ENCODE peak calls at places on chromosomes 16 and 17, in seven cellular contexts. One of them, this sample, is unnamed. For H3K4me1, the result is how much of the 10 kb centered on the place peaks cover.

GRCh38 chr16:22357635-22357971 is 16.8 kb downstream of the CDR2 start:
- DNase-seq in stomach: no peak
- DNase-seq in suprapubic skin: no peak
- DNase-seq in ovary: no peak
- DNase-seq in K562: no peak
- DNase-seq in H1: no peak
- DNase-seq in transverse colon: no peak
- DNase-seq in this sample: no peak

GRCh38 chr17:66347661-66348604 is 45.5 kb downstream of the PRKCA start:
- DNase-seq in suprapubic skin: no peak
- DNase-seq in H1: no peak
- DNase-seq in ovary: no peak
- DNase-seq in K562: peak
- DNase-seq in stomach: no peak
- DNase-seq in transverse colon: peak
- DNase-seq in this sample: peak

GRCh38 chr17:28371245-28372202 is at the start of gene SARM1:
- DNase-seq in suprapubic skin: peak
- DNase-seq in ovary: peak
- DNase-seq in K562: peak
- DNase-seq in transverse colon: peak
- DNase-seq in H1: peak
- DNase-seq in stomach: peak
- DNase-seq in this sample: peak

GRCh38 chr16:74743668-74744299 is 30.8 kb downstream of the FA2H start:
- DNase-seq in K562: peak
- DNase-seq in ovary: no peak
- DNase-seq in transverse colon: peak
- DNase-seq in stomach: peak
- DNase-seq in H1: no peak
- DNase-seq in suprapubic skin: peak
- DNase-seq in this sample: peak

GRCh38 chr17:69883139-69883538 is 191.9 kb upstream of the KCNJ16 start:
- DNase-seq in K562: no peak
- DNase-seq in transverse colon: no peak
- DNase-seq in ovary: no peak
- DNase-seq in stomach: no peak
- DNase-seq in H1: no peak
- DNase-seq in suprapubic skin: no peak
- DNase-seq in this sample: no peak

GRCh38 chr16:12455287-12455798 is 348.3 kb downstream of the CPPED1 start:
- DNase-seq in H1: peak
- DNase-seq in suprapubic skin: no peak
- DNase-seq in stomach: peak
- DNase-seq in ovary: peak
- DNase-seq in transverse colon: peak
- DNase-seq in K562: peak
- DNase-seq in this sample: peak

GRCh38 chr17:28643979-28644781 is 778 bp downstream of the BLTP2 start:
- DNase-seq in K562: peak
- DNase-seq in suprapubic skin: peak
- DNase-seq in transverse colon: peak
- DNase-seq in stomach: peak
- DNase-seq in ovary: no peak
- DNase-seq in H1: peak
- DNase-seq in this sample: peak

GRCh38 chr16:85582177-85582888 is 30.8 kb upstream of the GSE1 start:
- DNase-seq in H1: no peak
- DNase-seq in transverse colon: no peak
- DNase-seq in suprapubic skin: no peak
- DNase-seq in stomach: no peak
- DNase-seq in K562: no peak
- DNase-seq in ovary: peak
- DNase-seq in this sample: no peak

GRCh38 chr17:858941-859452 is 76.8 kb downstream of the MRM3 start:
- DNase-seq in stomach: no peak
- DNase-seq in ovary: no peak
- DNase-seq in suprapubic skin: no peak
- DNase-seq in transverse colon: no peak
- DNase-seq in H1: no peak
- DNase-seq in K562: no peak
- DNase-seq in this sample: no peak

GRCh38 chr17:7380855-7381683 is at the start of gene TNK1:
- DNase-seq in suprapubic skin: peak
- DNase-seq in K562: peak
- DNase-seq in H1: peak
- DNase-seq in stomach: peak
- DNase-seq in transverse colon: peak
- DNase-seq in ovary: peak
- DNase-seq in this sample: peak

GRCh38 chr17:63426041-63426916 is 19.8 kb downstream of the CYB561 start:
- DNase-seq in transverse colon: no peak
- DNase-seq in K562: no peak
- DNase-seq in stomach: no peak
- DNase-seq in suprapubic skin: no peak
- DNase-seq in ovary: no peak
- DNase-seq in H1: no peak
- DNase-seq in this sample: no peak

DNA sequence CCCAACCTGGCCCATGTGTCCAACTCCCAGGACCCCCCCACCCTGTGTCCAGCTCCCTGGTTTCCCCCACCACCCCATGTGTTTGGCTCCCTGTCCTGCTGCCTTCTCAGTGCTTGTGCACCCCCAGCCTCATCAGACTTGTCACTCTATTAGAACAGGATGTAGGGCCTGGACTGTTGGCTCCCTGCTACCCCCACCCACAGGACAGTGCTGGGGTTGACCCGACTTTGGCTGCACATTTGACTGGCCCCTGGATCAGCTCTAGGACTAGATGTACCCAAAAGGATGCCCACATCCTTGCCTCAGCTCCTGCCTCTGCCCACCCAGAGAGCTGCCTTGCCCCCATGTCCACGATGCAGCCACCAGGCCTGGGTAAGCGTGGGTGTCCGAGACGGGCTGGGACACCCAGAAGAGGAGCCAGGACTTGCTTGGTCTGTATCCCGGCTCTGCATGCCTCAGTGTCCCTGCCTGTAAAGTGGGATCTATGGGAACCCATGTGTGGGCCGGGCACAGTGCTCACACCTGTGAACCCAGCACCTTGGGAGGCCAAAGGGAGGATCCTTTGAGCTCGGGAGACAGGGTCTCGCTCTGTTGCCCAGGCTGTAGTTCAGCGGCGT is 1.5 kb upstream of the CCDC57 start:
- DNase-seq in stomach: no peak
- DNase-seq in H1: no peak
- DNase-seq in ovary: no peak
- DNase-seq in K562: peak
- DNase-seq in suprapubic skin: no peak
- DNase-seq in transverse colon: no peak
- DNase-seq in this sample: no peak
- TF ChIP-seq EP300 in stomach: no peak
- TF ChIP-seq EP300 in H1: no peak
- TF ChIP-seq EP300 in ovary: no peak
- TF ChIP-seq EP300 in K562: no peak
- TF ChIP-seq EP300 in suprapubic skin: no peak
- TF ChIP-seq EP300 in transverse colon: no peak
- TF ChIP-seq EP300 in this sample: no peak

DNA sequence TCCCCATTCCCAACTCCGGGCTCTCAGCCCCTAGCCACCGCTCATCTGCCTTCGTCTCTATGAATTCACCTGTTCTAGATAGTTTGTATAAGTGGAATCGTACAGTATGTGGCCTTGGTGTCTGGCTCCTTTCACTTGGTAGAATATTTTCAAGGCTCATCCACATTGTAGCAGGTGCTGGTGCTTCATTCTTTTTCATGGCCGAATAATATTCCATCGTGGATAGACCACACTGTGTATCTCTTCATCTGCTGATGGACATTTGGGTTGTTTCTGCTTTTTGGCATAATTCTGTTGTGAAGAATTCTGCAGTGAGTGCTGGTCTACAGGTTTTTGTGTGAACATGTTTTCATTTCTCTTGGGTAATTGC is 324.2 kb downstream of the SEC14L1 start:
- DNase-seq in K562: no peak
- DNase-seq in H1: no peak
- DNase-seq in transverse colon: no peak
- DNase-seq in suprapubic skin: no peak
- DNase-seq in stomach: no peak
- DNase-seq in ovary: no peak
- DNase-seq in this sample: no peak
- H3K4me1 ChIP-seq in K562: under half
- H3K4me1 ChIP-seq in H1: under half
- H3K4me1 ChIP-seq in transverse colon: under half
- H3K4me1 ChIP-seq in suprapubic skin: half or more
- H3K4me1 ChIP-seq in stomach: half or more
- H3K4me1 ChIP-seq in ovary: under half
- H3K4me1 ChIP-seq in this sample: half or more

DNA sequence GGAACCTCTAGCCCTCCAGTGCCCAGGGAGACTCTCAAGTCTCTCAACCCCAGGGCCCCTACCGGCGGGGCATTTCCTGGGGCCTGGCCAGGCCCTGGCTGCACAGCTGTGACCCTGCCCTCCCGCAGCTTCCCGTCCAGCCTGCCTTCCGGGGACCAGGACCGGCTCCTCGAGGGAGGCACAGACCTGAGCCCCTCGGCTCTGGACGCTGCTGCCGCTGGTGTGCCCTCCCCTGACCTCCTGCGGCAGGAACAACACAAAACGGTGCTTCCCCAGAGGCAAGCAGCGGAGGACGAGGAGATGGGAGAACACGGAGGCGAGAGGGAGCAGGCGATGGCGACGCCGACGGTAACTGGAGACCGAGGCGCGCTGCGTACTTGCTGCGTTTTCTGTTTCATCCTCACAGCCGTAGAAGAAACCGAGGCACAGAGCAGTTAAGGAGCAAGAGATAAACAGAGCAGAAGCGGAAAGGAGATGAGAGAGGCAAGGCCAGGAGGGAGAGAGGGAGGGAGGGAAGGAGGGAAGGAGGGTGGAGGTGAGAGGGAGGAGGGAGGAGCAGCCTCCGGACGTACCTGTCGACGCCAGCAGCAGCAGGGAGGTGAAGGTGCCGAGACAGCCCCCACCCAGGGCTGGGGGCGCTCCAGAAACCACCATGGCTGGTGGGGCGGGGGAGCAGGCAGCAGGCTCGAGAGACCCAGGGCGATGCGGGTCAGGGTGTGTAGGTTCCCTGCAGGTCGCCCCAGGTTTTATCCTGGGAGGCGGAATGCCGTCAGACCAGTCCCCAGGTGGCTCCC is at the start of gene PRSS22:
- DNase-seq in stomach: peak
- DNase-seq in ovary: no peak
- DNase-seq in K562: no peak
- DNase-seq in suprapubic skin: no peak
- DNase-seq in H1: peak
- DNase-seq in transverse colon: peak
- DNase-seq in this sample: no peak
- TF ChIP-seq EP300 in stomach: no peak
- TF ChIP-seq EP300 in ovary: no peak
- TF ChIP-seq EP300 in K562: no peak
- TF ChIP-seq EP300 in suprapubic skin: no peak
- TF ChIP-seq EP300 in H1: no peak
- TF ChIP-seq EP300 in transverse colon: no peak
- TF ChIP-seq EP300 in this sample: no peak

DNA sequence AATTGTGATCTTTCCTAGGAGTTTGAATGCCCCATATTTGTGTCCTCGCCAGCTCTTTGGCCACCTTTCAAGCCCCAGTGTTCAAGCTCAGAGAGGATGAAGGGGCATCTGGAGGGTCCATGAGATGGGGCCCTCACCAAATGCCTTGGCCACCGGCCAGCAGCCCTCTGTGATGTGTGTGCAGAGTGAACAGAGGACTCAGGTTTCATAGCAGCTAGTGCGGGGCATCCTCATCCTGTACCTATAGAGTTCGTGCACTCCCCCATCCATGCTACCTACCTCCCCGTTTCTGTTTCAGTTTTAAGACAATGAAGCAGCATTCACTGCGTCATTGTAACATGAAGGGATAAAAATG is 140.7 kb downstream of the RAB11FIP4 start:
- DNase-seq in stomach: no peak
- DNase-seq in H1: no peak
- DNase-seq in ovary: no peak
- DNase-seq in transverse colon: no peak
- DNase-seq in K562: no peak
- DNase-seq in suprapubic skin: no peak
- DNase-seq in this sample: no peak
- H3K4me1 ChIP-seq in stomach: under half
- H3K4me1 ChIP-seq in H1: under half
- H3K4me1 ChIP-seq in ovary: under half
- H3K4me1 ChIP-seq in transverse colon: under half
- H3K4me1 ChIP-seq in K562: under half
- H3K4me1 ChIP-seq in suprapubic skin: under half
- H3K4me1 ChIP-seq in this sample: under half